ENCODE peak calls at places on chromosomes 4 and X, in four cellular contexts. P, X, V and J are unnamed samples.

GRCh38 chr4:152534541-152535231 is 1.2 kb downstream of the FBXW7 start:
- DNase-seq in X (no peak), P (peak; percentile 6), V (peak; percentile 51), J (peak; percentile 39)

GRCh38 chr4:99723555-99724450 is 66.2 kb upstream of the C4orf54 start:
- DNase-seq in X (no peak), P (no peak), V (no peak), J (peak; percentile 86)

GRCh38 chr4:8067274-8067936 is 91.2 kb downstream of the ABLIM2 start:
- DNase-seq in P (no peak), X (no peak), V (no peak), J (no peak)

GRCh38 chr4:10783351-10783750 is 98.8 kb upstream of the CLNK start:
- DNase-seq in P (no peak), V (no peak), X (no peak), J (no peak)

GRCh38 chr4:7999279-7999678 is 59.6 kb upstream of the AFAP1 start:
- DNase-seq in P (no peak), X (no peak), V (no peak), J (no peak)

GRCh38 chr4:174254613-174255012 is 28.9 kb downstream of the FBXO8 start:
- DNase-seq in V (no peak), P (no peak), X (no peak), J (no peak)

GRCh38 chr4:159137176-159137575 is 34.3 kb downstream of the RAPGEF2 start:
- DNase-seq in X (no peak), V (no peak), P (peak; percentile 61), J (no peak)

GRCh38 chr4:2931765-2932560 is 31.2 kb downstream of the NOP14 start:
- DNase-seq in P (no peak), V (peak; percentile 54), X (peak; percentile 76), J (no peak)

GRCh38 chr4:165709526-165709925 is 163.5 kb upstream of the TLL1 start:
- DNase-seq in V (no peak), X (no peak), P (no peak), J (no peak)

GRCh38 chr4:15882675-15883086 is 55.9 kb downstream of the FGFBP1 start:
- DNase-seq in X (peak; percentile 50), P (peak; percentile 3), V (peak; percentile 30), J (peak; percentile 44)

GRCh38 chrX:13188731-13189309 is 131.0 kb downstream of the ATXN3L start:
- DNase-seq in V (no peak), P (no peak), X (no peak), J (no peak)

GRCh38 chrX:13307041-13307440 is 12.8 kb downstream of the ATXN3L start:
- DNase-seq in X (no peak), V (no peak), P (no peak), J (no peak)

GRCh38 chrX:107576392-107576791 is 51.9 kb upstream of the PRPS1 start:
- DNase-seq in P (no peak), V (no peak), X (no peak), J (no peak)